ENCODE peak calls at places on chromosomes 6 and 20, in six cellular contexts. R is GM19239, Y is BE2C, K is gastrocnemius medialis, J is trophoblast cell, E is esophagus squamous epithelium. F is an unnamed sample.

GRCh38 chr20:53867741-53868351 is 202.5 kb downstream of the BCAS1 start:
- DNase-seq in R (no peak), Y (no peak), K (no peak), J (peak; percentile 39), E (no peak), F (no peak)

GRCh38 chr6:98835149-98836024 is 1.0 kb downstream of the POU3F2 start:
- DNase-seq in R (no peak), Y (peak; percentile 42), K (no peak), J (peak; percentile 3), E (no peak), F (no peak)

GRCh38 chr6:161498359-161498758 is 224.5 kb upstream of the AGPAT4 start:
- DNase-seq in R (no peak), Y (peak; percentile 62), K (peak; percentile 27), J (peak; percentile 53), E (no peak), F (peak; percentile 38)

GRCh38 chr6:159654483-159655098 is 38.5 kb downstream of the SOD2 start:
- DNase-seq in R (peak; percentile 20), Y (no peak), K (no peak), J (peak; percentile 91), E (no peak), F (peak; percentile 66)

GRCh38 chr6:1472643-1473042 is 83.3 kb downstream of the FOXF2 start:
- DNase-seq in R (no peak), Y (no peak), K (no peak), J (no peak), E (no peak), F (no peak)

GRCh38 chr6:43334466-43335095 is 26.0 kb upstream of the CRIP3 start:
- DNase-seq in R (no peak), Y (no peak), K (no peak), J (peak; percentile 72), E (no peak), F (peak; percentile 92)

GRCh38 chr6:150695652-150696051 is 96.0 kb downstream of the PLEKHG1 start:
- DNase-seq in R (no peak), Y (no peak), K (no peak), J (no peak), E (no peak), F (no peak)

GRCh38 chr6:155765275-155766194 is 309.9 kb upstream of the NOX3 start:
- DNase-seq in R (no peak), Y (no peak), K (no peak), J (peak; percentile 41), E (no peak), F (no peak)

GRCh38 chr6:18432619-18433018 is 45.5 kb downstream of the RNF144B start:
- DNase-seq in R (no peak), Y (no peak), K (no peak), J (no peak), E (no peak), F (no peak)

GRCh38 chr20:46256293-46256692 is 52.0 kb downstream of the CDH22 start:
- DNase-seq in R (no peak), Y (no peak), K (no peak), J (no peak), E (no peak), F (no peak)

GRCh38 chr20:3980260-3981131 is 34.9 kb downstream of the RNF24 start:
- DNase-seq in R (no peak), Y (peak; percentile 31), K (no peak), J (peak; percentile 31), E (no peak), F (peak; percentile 38)

GRCh38 chr6:21914121-21914973 is 320.8 kb downstream of the SOX4 start:
- DNase-seq in R (no peak), Y (peak; percentile 48), K (peak; percentile 6), J (peak; percentile 36), E (no peak), F (no peak)

F was measured in myocyte.